ENCODE peak calls at places on chromosome 16, in seven cellular contexts. P is HCT116; T is fibroblast of the aortic adventitia; B is aorta; O is dorsolateral prefrontal cortex; N is CD8-positive, alpha-beta memory T cell; L is foreskin fibroblast. H is an unnamed sample.

GRCh38 chr16:12162151-12162559 is 185.6 kb downstream of the SNX29 start:
- DNase-seq in P (no peak), T (peak; percentile 56), B (no peak), O (no peak), N (no peak), L (peak; percentile 80), H (no peak)

GRCh38 chr16:10964891-10965326 is 20.5 kb downstream of the CLEC16A start:
- DNase-seq in P (no peak), T (no peak), B (no peak), O (no peak), N (no peak), L (no peak), H (no peak)

GRCh38 chr16:11708421-11708820 is 34.2 kb downstream of the TXNDC11 start:
- DNase-seq in P (no peak), T (peak; percentile 36), B (no peak), O (no peak), N (no peak), L (peak; percentile 52), H (no peak)

GRCh38 chr16:88484505-88485365 is 31.7 kb downstream of the ZFPM1 start:
- DNase-seq in P (no peak), T (no peak), B (no peak), O (no peak), N (no peak), L (no peak), H (no peak)

GRCh38 chr16:23434380-23434779 is 18.6 kb downstream of the COG7 start:
- DNase-seq in P (peak; percentile 59), T (peak; percentile 85), B (no peak), O (no peak), N (peak; percentile 52), L (peak; percentile 81), H (peak; percentile 26)

GRCh38 chr16:4313563-4314531 is 2.0 kb upstream of the GLIS2 start:
- DNase-seq in P (peak; percentile 64), T (peak; percentile 31), B (peak; percentile 61), O (no peak), N (no peak), L (peak; percentile 57), H (no peak)

GRCh38 chr16:83389751-83390150 is 418.0 kb upstream of the HSBP1 start:
- DNase-seq in P (no peak), T (peak; percentile 18), B (no peak), O (no peak), N (no peak), L (no peak), H (no peak)

GRCh38 chr16:86663691-86664517 is 85.6 kb downstream of the FOXL1 start:
- DNase-seq in P (no peak), T (peak; percentile 35), B (no peak), O (no peak), N (no peak), L (peak; percentile 85), H (peak; percentile 84)

GRCh38 chr16:66262253-66263167 is 104.0 kb upstream of the CDH5 start:
- DNase-seq in P (no peak), T (peak; percentile 72), B (peak; percentile 69), O (no peak), N (no peak), L (peak; percentile 78), H (peak; percentile 49)

GRCh38 chr16:70437017-70437581 is 1.8 kb downstream of the ST3GAL2 start:
- DNase-seq in P (no peak), T (peak; percentile 89), B (no peak), O (no peak), N (no peak), L (peak; percentile 93), H (peak; percentile 88)

GRCh38 chr16:21599994-21600773 is 807 bp downstream of the METTL9 start:
- DNase-seq in P (no peak), T (peak; percentile 51), B (no peak), O (no peak), N (peak; percentile 56), L (peak; percentile 39), H (no peak)

GRCh38 chr16:64253525-64253924 is 868.3 kb downstream of the CDH11 start:
- DNase-seq in P (no peak), T (no peak), B (no peak), O (no peak), N (no peak), L (no peak), H (no peak)

GRCh38 chr16:71311553-71312158 is 22.5 kb upstream of the CMTR2 start:
- DNase-seq in P (no peak), T (peak; percentile 23), B (no peak), O (no peak), N (peak; percentile 18), L (peak; percentile 29), H (no peak)

GRCh38 chr16:81625544-81626152 is 153.4 kb upstream of the PLCG2 start:
- DNase-seq in P (no peak), T (peak; percentile 42), B (peak; percentile 83), O (no peak), N (no peak), L (peak; percentile 52), H (no peak)

GRCh38 chr16:71894229-71894920 is 956 bp upstream of the IST1 start:
- DNase-seq in P (peak; percentile 43), T (peak; percentile 68), B (peak; percentile 59), O (no peak), N (peak; percentile 44), L (peak; percentile 84), H (no peak)

GRCh38 chr16:2337431-2338296 is 2.9 kb downstream of the ABCA3 start:
- DNase-seq in P (no peak), T (no peak), B (no peak), O (no peak), N (no peak), L (no peak), H (no peak)

GRCh38 chr16:79595261-79595660 is 5.3 kb downstream of the MAF start:
- DNase-seq in P (no peak), T (no peak), B (no peak), O (no peak), N (no peak), L (peak; percentile 25), H (no peak)

GRCh38 chr16:85335584-85336492 is 223.6 kb upstream of the CIBAR2 start:
- DNase-seq in P (no peak), T (no peak), B (no peak), O (no peak), N (no peak), L (peak; percentile 62), H (no peak)

GRCh38 chr16:86303787-86304685 is 206.3 kb upstream of the FOXF1 start:
- DNase-seq in P (no peak), T (peak; percentile 26), B (no peak), O (no peak), N (no peak), L (no peak), H (no peak)

GRCh38 chr16:51881731-51882130 is 665.2 kb downstream of the TOX3 start:
- DNase-seq in P (no peak), T (peak; percentile 59), B (no peak), O (no peak), N (no peak), L (peak; percentile 41), H (no peak)

GRCh38 chr16:4984174-4985000 is 26.3 kb downstream of the SEC14L5 start:
- DNase-seq in P (no peak), T (no peak), B (no peak), O (no peak), N (no peak), L (peak; percentile 15), H (no peak)

GRCh38 chr16:68909099-68909733 is 65.9 kb downstream of the TANGO6 start:
- DNase-seq in P (no peak), T (no peak), B (no peak), O (no peak), N (no peak), L (no peak), H (no peak)

GRCh38 chr16:3952342-3953131 is 72.0 kb upstream of the CREBBP start:
- DNase-seq in P (no peak), T (peak; percentile 77), B (peak; percentile 94), O (no peak), N (no peak), L (peak; percentile 32), H (peak; percentile 64)

GRCh38 chr16:56109205-56109604 is 82.1 kb upstream of the GNAO1 start:
- DNase-seq in P (no peak), T (no peak), B (no peak), O (no peak), N (no peak), L (no peak), H (no peak)
- H3K4me3 ChIP-seq in P (no peak overlapping the region), T (no peak overlapping the region), B (no peak overlapping the region), O (no peak overlapping the region), N (no peak overlapping the region), L (no peak overlapping the region), H (no peak overlapping the region)

DNA sequence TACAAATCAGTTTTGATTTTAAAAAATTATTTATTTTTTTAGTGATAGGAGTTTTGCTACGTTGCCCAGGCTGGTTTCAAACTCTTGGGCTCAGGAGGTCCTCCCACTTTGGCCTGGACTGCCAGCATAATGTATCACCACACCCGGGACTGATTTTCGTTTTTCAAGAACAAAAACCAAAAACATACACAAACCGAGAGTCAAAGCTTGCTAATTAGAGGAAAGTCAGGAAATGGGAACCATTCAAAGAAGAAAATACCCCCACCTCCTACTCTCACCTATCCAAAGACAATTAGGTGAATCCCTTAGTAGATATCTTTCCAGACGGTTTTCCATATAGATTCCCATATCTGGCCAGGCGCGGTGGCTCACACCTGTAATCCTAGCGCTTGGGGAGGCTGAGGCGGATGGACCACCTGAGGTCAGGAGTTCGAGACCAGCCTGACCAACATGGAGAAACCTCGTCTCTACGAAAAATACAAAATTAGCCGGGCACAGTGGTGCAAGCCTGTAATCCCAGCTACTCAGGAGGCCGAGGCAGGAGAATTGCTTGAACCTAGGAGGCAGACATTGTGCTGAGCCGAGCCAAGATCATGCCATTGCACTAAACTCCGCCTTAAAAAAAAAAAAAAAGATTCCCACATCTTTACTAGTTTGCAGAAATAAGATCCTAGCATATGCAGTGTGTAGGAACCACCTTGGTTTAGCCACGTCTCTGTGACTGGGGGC is 883 bp upstream of the SPN start:
- DNase-seq in P (no peak), T (no peak), B (no peak), O (no peak), N (no peak), L (no peak), H (no peak)
- H3K4me3 ChIP-seq in P (no peak overlapping the region), T (no peak overlapping the region), B (no peak overlapping the region), O (no peak overlapping the region), N (peak overlapping the region; percentile 83), L (no peak overlapping the region), H (no peak overlapping the region)

DNA sequence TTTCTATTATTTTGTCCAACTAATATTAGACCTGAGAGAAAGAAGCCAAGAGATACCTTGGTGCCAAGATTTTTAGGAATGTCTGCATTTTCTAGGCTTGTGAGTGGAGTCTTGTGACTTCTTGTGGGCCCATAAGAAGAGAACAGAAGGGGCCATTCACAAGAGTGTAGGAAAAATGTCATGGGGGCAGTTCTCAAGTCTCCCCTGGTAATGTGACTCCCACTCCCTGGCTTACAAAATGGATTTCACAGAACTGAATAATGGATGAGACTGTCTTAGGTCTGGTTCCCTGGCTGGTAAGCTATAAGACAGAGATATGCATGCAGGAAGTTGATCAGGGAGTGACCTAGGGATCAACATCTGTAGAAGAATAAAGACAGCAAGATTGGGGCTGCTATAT is 181.3 kb downstream of the CBLN1 start:
- DNase-seq in P (no peak), T (no peak), B (no peak), O (no peak), N (no peak), L (no peak), H (no peak)
- H3K4me3 ChIP-seq in P (no peak overlapping the region), T (no peak overlapping the region), B (no peak overlapping the region), O (no peak overlapping the region), N (no peak overlapping the region), L (no peak overlapping the region), H (no peak overlapping the region)

GRCh38 chr16:75305364-75306101 is 54.1 kb upstream of the BCAR1 start:
- DNase-seq in P (peak; percentile 100), T (peak; percentile 100), B (peak; percentile 85), O (no peak), N (no peak), L (peak; percentile 100), H (peak; percentile 100)
- H3K4me3 ChIP-seq in P (no peak overlapping the region), T (peak overlapping the region; percentile 15), B (no peak overlapping the region), O (peak overlapping the region; percentile 7), N (no peak overlapping the region), L (no peak overlapping the region), H (no peak overlapping the region)